ENCODE peak calls at places on chromosomes 4 and X, in eight cellular contexts. M is T-helper 9 cell; A is C1 segment of cervical spinal cord; N is hippocampal formation; H is stimulated activated CD8-positive, alpha-beta memory T cell treated with anti-CD3 and anti-CD28 coated beads, Interleukin-7, amount 100 ng/mL, for 4 hours; Q is epithelial cell of prostate; P is stomach; J is Caco-2. S is an unnamed sample.

GRCh38 chr4:82744284-82744963 is 54.2 kb downstream of the SCD5 start:
- DNase-seq in A (no peak), N (no peak), M (no peak), J (no peak), P (peak), Q (peak), H (no peak), S (peak)

GRCh38 chrX:31392541-31392940 is 320.7 kb upstream of the FTHL17 start:
- DNase-seq in P (no peak), N (no peak), J (no peak), A (no peak), Q (no peak), H (no peak), M (no peak), S (no peak)

GRCh38 chr4:185093573-185093972 is 49.5 kb upstream of the SLC25A4 start:
- DNase-seq in J (no peak), N (no peak), Q (no peak), P (no peak), H (no peak), M (no peak), A (no peak), S (no peak)

GRCh38 chrX:120463241-120463640 is 5.9 kb downstream of the LAMP2 start:
- DNase-seq in Q (no peak), N (no peak), J (no peak), P (no peak), H (no peak), A (no peak), M (no peak), S (no peak)

GRCh38 chrX:41588271-41588670 is 100.5 kb upstream of the GPR34 start:
- DNase-seq in P (no peak), M (no peak), H (no peak), J (no peak), A (no peak), Q (no peak), N (no peak), S (no peak)

GRCh38 chrX:115018944-115019343 is 1.5 kb upstream of the IL13RA2 start:
- DNase-seq in J (no peak), M (no peak), H (no peak), Q (no peak), N (no peak), P (no peak), A (no peak), S (no peak)

GRCh38 chrX:16208601-16209000 is 41.3 kb downstream of the MAGEB17 start:
- DNase-seq in M (no peak), A (no peak), H (no peak), Q (no peak), N (no peak), J (no peak), P (no peak), S (no peak)

GRCh38 chr4:73259552-73260140 is 1.0 kb upstream of the ANKRD17 start:
- DNase-seq in J (no peak), Q (no peak), H (no peak), N (no peak), M (no peak), A (no peak), P (no peak), S (no peak)

GRCh38 chr4:85423414-85423813 is 51.5 kb upstream of the ARHGAP24 start:
- DNase-seq in N (no peak), A (no peak), Q (peak), H (no peak), J (no peak), P (no peak), M (no peak), S (no peak)

GRCh38 chrX:50779694-50780093 is 34.3 kb downstream of the SHROOM4 start:
- DNase-seq in H (no peak), Q (no peak), J (no peak), A (no peak), P (no peak), M (no peak), N (no peak), S (no peak)

GRCh38 chr4:41258783-41259182 is 2.1 kb downstream of the UCHL1 start:
- DNase-seq in Q (peak), H (no peak), J (peak), A (peak), N (peak), M (no peak), P (no peak), S (no peak)

GRCh38 chrX:130778773-130779172 is 124.2 kb downstream of the ENOX2 start:
- DNase-seq in J (no peak), A (no peak), Q (no peak), P (no peak), H (no peak), N (no peak), M (no peak), S (no peak)

GRCh38 chrX:87397103-87397886 is 120.3 kb upstream of the KLHL4 start:
- DNase-seq in J (no peak), A (no peak), H (no peak), P (no peak), M (no peak), N (no peak), Q (no peak), S (no peak)

GRCh38 chrX:14504960-14505538 is 24.3 kb upstream of the GLRA2 start:
- DNase-seq in Q (peak), A (no peak), J (no peak), N (no peak), P (no peak), M (no peak), H (no peak), S (no peak)

GRCh38 chr4:147550626-147551250 is 66.5 kb upstream of the TMEM184C start:
- DNase-seq in N (no peak), H (no peak), Q (no peak), A (no peak), J (no peak), P (no peak), M (no peak), S (no peak)

GRCh38 chr4:168793542-168793941 is 216.5 kb downstream of the CBR4 start:
- DNase-seq in H (no peak), M (no peak), P (no peak), A (no peak), J (no peak), Q (no peak), N (no peak), S (no peak)

GRCh38 chr4:83455300-83456183 is at the start of the genes HELQ and MRPS18C:
- DNase-seq in Q (peak), M (peak), N (peak), J (peak), A (peak), H (peak), P (peak), S (peak)

GRCh38 chrX:46579250-46579649 is 5.7 kb downstream of the CHST7 start:
- DNase-seq in P (no peak), M (no peak), N (no peak), Q (no peak), J (no peak), H (no peak), A (no peak), S (no peak)

GRCh38 chrX:42096262-42096939 is 173.0 kb upstream of the CASK start:
- DNase-seq in Q (peak), P (peak), J (peak), H (no peak), N (no peak), M (no peak), A (no peak), S (no peak)

GRCh38 chrX:7074908-7075204 is 72.7 kb upstream of the STS start:
- DNase-seq in H (no peak), A (no peak), P (no peak), M (no peak), Q (no peak), N (no peak), J (no peak), S (no peak)

GRCh38 chrX:121479406-121479805 is 432.0 kb downstream of the GLUD2 start:
- DNase-seq in H (no peak), Q (no peak), N (no peak), A (no peak), J (no peak), M (no peak), P (no peak), S (no peak)

S was measured in pancreas.